ENCODE peak calls at places on chromosomes 4 and X, in nine cellular contexts. One of them, this sample, is unnamed.

GRCh38 chr4:150682126-150682525 is 100.2 kb downstream of the MAB21L2 start:
- DNase-seq in mammary epithelial cell: no peak
- DNase-seq in neural crest cell: no peak
- DNase-seq in testis: no peak
- DNase-seq in fibroblast of villous mesenchyme: no peak
- DNase-seq in fibroblast of pulmonary artery: no peak
- DNase-seq in cardiac muscle cell: no peak
- DNase-seq in astrocyte of the spinal cord: no peak
- DNase-seq in GM13976: no peak
- DNase-seq in this sample: no peak

GRCh38 chr4:181745933-181746627 is 497.1 kb upstream of the TENM3 start:
- DNase-seq in fibroblast of pulmonary artery: no peak
- DNase-seq in astrocyte of the spinal cord: no peak
- DNase-seq in fibroblast of villous mesenchyme: no peak
- DNase-seq in neural crest cell: no peak
- DNase-seq in cardiac muscle cell: no peak
- DNase-seq in testis: no peak
- DNase-seq in mammary epithelial cell: no peak
- DNase-seq in GM13976: no peak
- DNase-seq in this sample: no peak

GRCh38 chr4:68873218-68873502 is 57.4 kb downstream of the UGT2B10 start:
- DNase-seq in fibroblast of pulmonary artery: no peak
- DNase-seq in fibroblast of villous mesenchyme: no peak
- DNase-seq in cardiac muscle cell: no peak
- DNase-seq in astrocyte of the spinal cord: no peak
- DNase-seq in testis: no peak
- DNase-seq in GM13976: no peak
- DNase-seq in mammary epithelial cell: no peak
- DNase-seq in neural crest cell: no peak
- DNase-seq in this sample: no peak

GRCh38 chrX:123961268-123962005 is at the start of gene STAG2:
- DNase-seq in GM13976: peak
- DNase-seq in neural crest cell: peak
- DNase-seq in mammary epithelial cell: peak
- DNase-seq in fibroblast of villous mesenchyme: peak
- DNase-seq in astrocyte of the spinal cord: peak
- DNase-seq in cardiac muscle cell: peak
- DNase-seq in testis: peak
- DNase-seq in fibroblast of pulmonary artery: peak
- DNase-seq in this sample: peak

GRCh38 chr4:107666134-107666533 is 53.9 kb downstream of the PAPSS1 start:
- DNase-seq in neural crest cell: no peak
- DNase-seq in testis: no peak
- DNase-seq in GM13976: no peak
- DNase-seq in fibroblast of pulmonary artery: peak
- DNase-seq in mammary epithelial cell: no peak
- DNase-seq in fibroblast of villous mesenchyme: peak
- DNase-seq in astrocyte of the spinal cord: peak
- DNase-seq in cardiac muscle cell: peak
- DNase-seq in this sample: peak

GRCh38 chrX:9746148-9746880 is 19.3 kb downstream of the GPR143 start:
- DNase-seq in mammary epithelial cell: peak
- DNase-seq in GM13976: no peak
- DNase-seq in neural crest cell: no peak
- DNase-seq in testis: no peak
- DNase-seq in cardiac muscle cell: peak
- DNase-seq in astrocyte of the spinal cord: peak
- DNase-seq in fibroblast of pulmonary artery: peak
- DNase-seq in fibroblast of villous mesenchyme: peak
- DNase-seq in this sample: peak

GRCh38 chr4:76993787-76994641 is 44.5 kb downstream of the SEPTIN11 start:
- DNase-seq in astrocyte of the spinal cord: no peak
- DNase-seq in fibroblast of villous mesenchyme: no peak
- DNase-seq in neural crest cell: no peak
- DNase-seq in fibroblast of pulmonary artery: no peak
- DNase-seq in GM13976: peak
- DNase-seq in mammary epithelial cell: no peak
- DNase-seq in cardiac muscle cell: no peak
- DNase-seq in testis: no peak
- DNase-seq in this sample: no peak

GRCh38 chr4:159070742-159071141 is 32.1 kb upstream of the RAPGEF2 start:
- DNase-seq in GM13976: no peak
- DNase-seq in mammary epithelial cell: peak
- DNase-seq in astrocyte of the spinal cord: peak
- DNase-seq in neural crest cell: no peak
- DNase-seq in fibroblast of pulmonary artery: peak
- DNase-seq in fibroblast of villous mesenchyme: peak
- DNase-seq in cardiac muscle cell: peak
- DNase-seq in testis: no peak
- DNase-seq in this sample: peak

GRCh38 chrX:117835034-117835433 is 281.6 kb downstream of the KLHL13 start:
- DNase-seq in cardiac muscle cell: no peak
- DNase-seq in astrocyte of the spinal cord: no peak
- DNase-seq in mammary epithelial cell: no peak
- DNase-seq in fibroblast of pulmonary artery: no peak
- DNase-seq in testis: no peak
- DNase-seq in GM13976: no peak
- DNase-seq in neural crest cell: no peak
- DNase-seq in fibroblast of villous mesenchyme: no peak
- DNase-seq in this sample: no peak

GRCh38 chr4:110270492-110271197 is 72.2 kb upstream of the ELOVL6 start:
- DNase-seq in neural crest cell: no peak
- DNase-seq in testis: no peak
- DNase-seq in GM13976: no peak
- DNase-seq in astrocyte of the spinal cord: peak
- DNase-seq in fibroblast of pulmonary artery: peak
- DNase-seq in mammary epithelial cell: peak
- DNase-seq in cardiac muscle cell: peak
- DNase-seq in fibroblast of villous mesenchyme: peak
- DNase-seq in this sample: peak

GRCh38 chrX:19874391-19875050 is 12.9 kb downstream of the SH3KBP1 start:
- DNase-seq in astrocyte of the spinal cord: no peak
- DNase-seq in GM13976: no peak
- DNase-seq in mammary epithelial cell: no peak
- DNase-seq in cardiac muscle cell: no peak
- DNase-seq in fibroblast of villous mesenchyme: no peak
- DNase-seq in testis: no peak
- DNase-seq in neural crest cell: no peak
- DNase-seq in fibroblast of pulmonary artery: no peak
- DNase-seq in this sample: no peak

GRCh38 chrX:129931411-129932136 is 25.6 kb downstream of the UTP14A start:
- DNase-seq in mammary epithelial cell: peak
- DNase-seq in fibroblast of pulmonary artery: peak
- DNase-seq in cardiac muscle cell: peak
- DNase-seq in testis: peak
- DNase-seq in astrocyte of the spinal cord: peak
- DNase-seq in neural crest cell: peak
- DNase-seq in fibroblast of villous mesenchyme: peak
- DNase-seq in GM13976: peak
- DNase-seq in this sample: peak

GRCh38 chrX:107827852-107828251 is 2.2 kb downstream of the MID2 start:
- DNase-seq in fibroblast of pulmonary artery: no peak
- DNase-seq in GM13976: no peak
- DNase-seq in mammary epithelial cell: peak
- DNase-seq in cardiac muscle cell: no peak
- DNase-seq in fibroblast of villous mesenchyme: peak
- DNase-seq in neural crest cell: no peak
- DNase-seq in astrocyte of the spinal cord: no peak
- DNase-seq in testis: no peak
- DNase-seq in this sample: no peak

GRCh38 chrX:31333181-31333831 is 261.5 kb upstream of the FTHL17 start:
- DNase-seq in neural crest cell: no peak
- DNase-seq in fibroblast of pulmonary artery: peak
- DNase-seq in GM13976: no peak
- DNase-seq in fibroblast of villous mesenchyme: peak
- DNase-seq in astrocyte of the spinal cord: peak
- DNase-seq in testis: no peak
- DNase-seq in mammary epithelial cell: peak
- DNase-seq in cardiac muscle cell: peak
- DNase-seq in this sample: peak

GRCh38 chr4:157425897-157426296 is 205.4 kb downstream of the GRIA2 start:
- DNase-seq in GM13976: no peak
- DNase-seq in astrocyte of the spinal cord: no peak
- DNase-seq in fibroblast of pulmonary artery: no peak
- DNase-seq in neural crest cell: no peak
- DNase-seq in mammary epithelial cell: no peak
- DNase-seq in cardiac muscle cell: no peak
- DNase-seq in fibroblast of villous mesenchyme: no peak
- DNase-seq in testis: no peak
- DNase-seq in this sample: no peak

GRCh38 chr4:157421365-157421764 is 200.8 kb downstream of the GRIA2 start:
- DNase-seq in neural crest cell: no peak
- DNase-seq in cardiac muscle cell: no peak
- DNase-seq in GM13976: no peak
- DNase-seq in mammary epithelial cell: no peak
- DNase-seq in fibroblast of villous mesenchyme: no peak
- DNase-seq in testis: no peak
- DNase-seq in astrocyte of the spinal cord: no peak
- DNase-seq in fibroblast of pulmonary artery: no peak
- DNase-seq in this sample: no peak

DNA sequence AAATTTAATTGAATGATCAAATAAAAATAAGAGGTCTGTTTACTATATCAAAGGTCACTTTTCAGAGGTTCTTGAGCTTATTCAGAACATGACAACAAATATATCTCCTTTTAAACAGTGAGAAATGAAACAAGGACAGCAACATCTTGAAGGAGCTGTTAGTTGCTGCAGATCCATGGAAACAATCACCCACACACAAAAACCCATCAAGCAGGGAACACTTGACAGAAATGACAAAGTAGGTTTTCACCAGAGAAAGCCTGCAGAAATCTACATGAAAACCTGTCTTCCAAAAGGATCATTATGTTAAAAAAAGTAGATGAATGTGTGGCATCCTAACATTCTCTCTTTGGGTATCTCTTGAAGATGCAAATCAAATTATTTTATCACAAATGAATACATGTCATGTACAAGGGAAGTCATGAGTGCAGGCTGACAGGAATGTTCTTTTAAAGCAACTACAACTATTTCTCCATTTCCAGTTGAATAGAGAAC is 203.0 kb downstream of the GRIA2 start:
- DNase-seq in testis: no peak
- DNase-seq in mammary epithelial cell: no peak
- DNase-seq in fibroblast of pulmonary artery: no peak
- DNase-seq in astrocyte of the spinal cord: no peak
- DNase-seq in neural crest cell: no peak
- DNase-seq in fibroblast of villous mesenchyme: no peak
- DNase-seq in cardiac muscle cell: no peak
- DNase-seq in GM13976: no peak
- DNase-seq in this sample: no peak
- TF ChIP-seq CTCF in testis: no peak
- TF ChIP-seq CTCF in mammary epithelial cell: no peak
- TF ChIP-seq CTCF in fibroblast of pulmonary artery: no peak
- TF ChIP-seq CTCF in astrocyte of the spinal cord: no peak
- TF ChIP-seq CTCF in neural crest cell: no peak
- TF ChIP-seq CTCF in fibroblast of villous mesenchyme: no peak
- TF ChIP-seq CTCF in cardiac muscle cell: no peak
- TF ChIP-seq CTCF in GM13976: no peak
- TF ChIP-seq CTCF in this sample: no peak

GRCh38 chr4:38870098-38870850 is 2.7 kb downstream of the FAM114A1 start:
- DNase-seq in astrocyte of the spinal cord: no peak
- DNase-seq in testis: peak
- DNase-seq in mammary epithelial cell: no peak
- DNase-seq in GM13976: no peak
- DNase-seq in fibroblast of villous mesenchyme: peak
- DNase-seq in fibroblast of pulmonary artery: no peak
- DNase-seq in cardiac muscle cell: no peak
- DNase-seq in neural crest cell: no peak
- DNase-seq in this sample: peak

GRCh38 chr4:38876636-38877035 is 9.0 kb downstream of the FAM114A1 start:
- DNase-seq in fibroblast of pulmonary artery: no peak
- DNase-seq in astrocyte of the spinal cord: no peak
- DNase-seq in GM13976: no peak
- DNase-seq in fibroblast of villous mesenchyme: no peak
- DNase-seq in neural crest cell: no peak
- DNase-seq in cardiac muscle cell: no peak
- DNase-seq in testis: no peak
- DNase-seq in mammary epithelial cell: no peak
- DNase-seq in this sample: no peak

GRCh38 chr4:38871593-38871992 is 4.0 kb downstream of the FAM114A1 start:
- DNase-seq in neural crest cell: no peak
- DNase-seq in GM13976: no peak
- DNase-seq in fibroblast of villous mesenchyme: no peak
- DNase-seq in cardiac muscle cell: no peak
- DNase-seq in astrocyte of the spinal cord: no peak
- DNase-seq in testis: no peak
- DNase-seq in mammary epithelial cell: no peak
- DNase-seq in fibroblast of pulmonary artery: no peak
- DNase-seq in this sample: peak

GRCh38 chr4:38872620-38873019 is 5.0 kb downstream of the FAM114A1 start:
- DNase-seq in mammary epithelial cell: no peak
- DNase-seq in astrocyte of the spinal cord: peak
- DNase-seq in fibroblast of villous mesenchyme: peak
- DNase-seq in fibroblast of pulmonary artery: no peak
- DNase-seq in testis: no peak
- DNase-seq in neural crest cell: no peak
- DNase-seq in cardiac muscle cell: peak
- DNase-seq in GM13976: no peak
- DNase-seq in this sample: peak

GRCh38 chr4:38873290-38873949 is 5.8 kb downstream of the FAM114A1 start:
- DNase-seq in mammary epithelial cell: no peak
- DNase-seq in fibroblast of pulmonary artery: no peak
- DNase-seq in astrocyte of the spinal cord: no peak
- DNase-seq in testis: no peak
- DNase-seq in GM13976: no peak
- DNase-seq in fibroblast of villous mesenchyme: no peak
- DNase-seq in neural crest cell: no peak
- DNase-seq in cardiac muscle cell: no peak
- DNase-seq in this sample: no peak
- TF ChIP-seq CTCF in mammary epithelial cell: no peak
- TF ChIP-seq CTCF in fibroblast of pulmonary artery: peak
- TF ChIP-seq CTCF in astrocyte of the spinal cord: no peak
- TF ChIP-seq CTCF in testis: no peak
- TF ChIP-seq CTCF in GM13976: no peak
- TF ChIP-seq CTCF in fibroblast of villous mesenchyme: peak
- TF ChIP-seq CTCF in neural crest cell: no peak
- TF ChIP-seq CTCF in cardiac muscle cell: no peak
- TF ChIP-seq CTCF in this sample: peak

GRCh38 chrX:29913647-29914046 is 301.7 kb upstream of the MAGEB2 start:
- DNase-seq in astrocyte of the spinal cord: no peak
- DNase-seq in testis: no peak
- DNase-seq in GM13976: no peak
- DNase-seq in mammary epithelial cell: no peak
- DNase-seq in fibroblast of pulmonary artery: peak
- DNase-seq in cardiac muscle cell: peak
- DNase-seq in neural crest cell: no peak
- DNase-seq in fibroblast of villous mesenchyme: no peak
- DNase-seq in this sample: no peak

GRCh38 chrX:29911673-29912072 is 303.7 kb upstream of the MAGEB2 start:
- DNase-seq in mammary epithelial cell: no peak
- DNase-seq in testis: no peak
- DNase-seq in GM13976: no peak
- DNase-seq in neural crest cell: no peak
- DNase-seq in cardiac muscle cell: no peak
- DNase-seq in fibroblast of pulmonary artery: no peak
- DNase-seq in fibroblast of villous mesenchyme: no peak
- DNase-seq in astrocyte of the spinal cord: no peak
- DNase-seq in this sample: no peak
- TF ChIP-seq CTCF in mammary epithelial cell: peak
- TF ChIP-seq CTCF in testis: no peak
- TF ChIP-seq CTCF in GM13976: peak
- TF ChIP-seq CTCF in neural crest cell: no peak
- TF ChIP-seq CTCF in cardiac muscle cell: no peak
- TF ChIP-seq CTCF in fibroblast of pulmonary artery: peak
- TF ChIP-seq CTCF in fibroblast of villous mesenchyme: peak
- TF ChIP-seq CTCF in astrocyte of the spinal cord: no peak
- TF ChIP-seq CTCF in this sample: peak

GRCh38 chr4:82561745-82562552 is at the start of gene TMEM150C:
- DNase-seq in GM13976: peak
- DNase-seq in neural crest cell: peak
- DNase-seq in fibroblast of pulmonary artery: peak
- DNase-seq in mammary epithelial cell: no peak
- DNase-seq in cardiac muscle cell: peak
- DNase-seq in testis: peak
- DNase-seq in astrocyte of the spinal cord: peak
- DNase-seq in fibroblast of villous mesenchyme: no peak
- DNase-seq in this sample: no peak
- TF ChIP-seq CTCF in GM13976: no peak
- TF ChIP-seq CTCF in neural crest cell: peak
- TF ChIP-seq CTCF in fibroblast of pulmonary artery: no peak
- TF ChIP-seq CTCF in mammary epithelial cell: no peak
- TF ChIP-seq CTCF in cardiac muscle cell: no peak
- TF ChIP-seq CTCF in testis: no peak
- TF ChIP-seq CTCF in astrocyte of the spinal cord: peak
- TF ChIP-seq CTCF in fibroblast of villous mesenchyme: no peak
- TF ChIP-seq CTCF in this sample: no peak

This sample was measured in IMR-90.